ENCODE peak calls at places on chromosomes 13 and 19, in four cellular contexts. R is body of pancreas, V is substantia nigra, Z is heart right ventricle. J is an unnamed sample.
A peak's percentile ranks its signal among the peaks of the same experiment; 100 is the strongest.

GRCh38 chr19:34310494-34310981 is 54.5 kb upstream of the GPI start:
- DNase-seq in R (no peak), V (peak; percentile 10), Z (no peak), J (peak; percentile 38)

GRCh38 chr13:70668293-70668692 is 560.0 kb upstream of the KLHL1 start:
- DNase-seq in R (no peak), V (no peak), Z (no peak), J (no peak)

GRCh38 chr13:99206226-99206625 is 5.6 kb downstream of the UBAC2 start:
- DNase-seq in R (no peak), V (no peak), Z (no peak), J (no peak)

GRCh38 chr13:94247890-94248289 is 231.6 kb downstream of the DCT start:
- DNase-seq in R (no peak), V (no peak), Z (no peak), J (no peak)

GRCh38 chr19:35337081-35337983 is 8.3 kb downstream of the CD22 start:
- DNase-seq in R (no peak), V (no peak), Z (no peak), J (no peak)

GRCh38 chr19:5049561-5049960 is 80.6 kb downstream of the KDM4B start:
- DNase-seq in R (no peak), V (no peak), Z (no peak), J (no peak)

GRCh38 chr19:38173324-38174041 is 50.5 kb downstream of the DPF1 start:
- DNase-seq in R (peak; percentile 27), V (peak; percentile 87), Z (peak; percentile 79), J (no peak)

GRCh38 chr13:31982540-31982939 is 49.0 kb upstream of the FRY start:
- DNase-seq in R (peak; percentile 70), V (peak; percentile 24), Z (peak; percentile 60), J (peak; percentile 50)

GRCh38 chr13:79306650-79307049 is 99.4 kb downstream of the RBM26 start:
- DNase-seq in R (no peak), V (no peak), Z (no peak), J (no peak)

GRCh38 chr19:52691737-52692136 is 43.1 kb downstream of the ZNF611 start:
- DNase-seq in R (no peak), V (no peak), Z (no peak), J (no peak)

DNA sequence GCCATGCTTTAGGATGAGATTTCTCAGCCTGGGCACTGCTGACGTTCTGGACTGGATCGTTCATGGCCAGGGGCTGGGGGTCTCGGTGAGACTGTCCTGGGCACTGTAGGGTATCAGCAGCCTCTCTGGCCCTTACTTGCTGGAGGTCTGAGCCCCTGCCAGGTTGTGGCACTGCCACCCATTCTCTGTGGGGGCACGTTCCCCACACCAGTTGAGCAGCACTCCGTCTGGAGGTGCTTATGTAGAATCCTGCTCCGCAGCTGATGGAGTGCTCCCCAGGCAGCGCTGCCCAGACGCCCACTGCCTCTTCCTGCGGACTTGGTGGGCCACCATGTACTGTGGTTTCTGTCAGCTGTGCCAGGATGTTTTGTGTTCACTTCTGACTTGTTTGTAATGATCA is 41.2 kb upstream of the TEX29 start:
- DNase-seq in R (no peak), V (no peak), Z (no peak), J (no peak)
- H3K27ac ChIP-seq in R (no peak overlapping the region), V (no peak overlapping the region), Z (peak overlapping the region; percentile 72), J (no peak overlapping the region)

GRCh38 chr19:46723023-46723461 is 6.1 kb upstream of the PRKD2 start:
- DNase-seq in R (no peak), V (no peak), Z (no peak), J (no peak)
- H3K27ac ChIP-seq in R (no peak overlapping the region), V (no peak overlapping the region), Z (no peak overlapping the region), J (no peak overlapping the region)

GRCh38 chr13:52840066-52840465 is 8.4 kb downstream of the PCDH8 start:
- DNase-seq in R (no peak), V (no peak), Z (no peak), J (no peak)
- H3K27ac ChIP-seq in R (no peak overlapping the region), V (no peak overlapping the region), Z (no peak overlapping the region), J (no peak overlapping the region)

GRCh38 chr19:44737238-44738160 is 11.0 kb upstream of the BCL3 start:
- DNase-seq in R (peak; percentile 52), V (no peak), Z (no peak), J (no peak)

GRCh38 chr19:44735011-44735410 is 13.5 kb upstream of the BCL3 start:
- DNase-seq in R (no peak), V (no peak), Z (no peak), J (no peak)

GRCh38 chr19:44732235-44733014 is 16.1 kb upstream of the BCL3 start:
- DNase-seq in R (no peak), V (no peak), Z (no peak), J (no peak)

GRCh38 chr19:44731622-44732021 is 16.9 kb upstream of the BCL3 start:
- DNase-seq in R (no peak), V (no peak), Z (no peak), J (no peak)

DNA sequence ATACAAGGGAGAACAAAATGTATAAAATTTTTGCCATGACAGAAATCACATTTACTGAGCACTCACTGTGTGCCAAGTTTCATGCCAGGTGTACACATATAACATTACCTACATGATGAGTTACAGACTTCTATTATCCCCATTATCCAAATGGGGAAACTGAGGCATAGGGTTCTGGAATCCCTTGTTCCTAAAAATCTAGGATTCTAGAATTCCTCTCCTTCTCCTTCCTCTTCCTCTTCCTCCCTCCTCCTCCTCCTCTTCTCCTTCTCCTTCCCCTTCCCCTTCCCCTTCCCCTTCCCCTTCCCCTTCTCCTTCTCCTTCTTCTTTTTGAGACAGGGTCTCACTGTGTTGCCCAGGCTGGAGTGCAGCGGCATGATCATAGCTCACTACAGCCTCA is 14.2 kb upstream of the BCL3 start:
- DNase-seq in R (no peak), V (no peak), Z (no peak), J (no peak)
- H3K27ac ChIP-seq in R (no peak overlapping the region), V (no peak overlapping the region), Z (no peak overlapping the region), J (no peak overlapping the region)

DNA sequence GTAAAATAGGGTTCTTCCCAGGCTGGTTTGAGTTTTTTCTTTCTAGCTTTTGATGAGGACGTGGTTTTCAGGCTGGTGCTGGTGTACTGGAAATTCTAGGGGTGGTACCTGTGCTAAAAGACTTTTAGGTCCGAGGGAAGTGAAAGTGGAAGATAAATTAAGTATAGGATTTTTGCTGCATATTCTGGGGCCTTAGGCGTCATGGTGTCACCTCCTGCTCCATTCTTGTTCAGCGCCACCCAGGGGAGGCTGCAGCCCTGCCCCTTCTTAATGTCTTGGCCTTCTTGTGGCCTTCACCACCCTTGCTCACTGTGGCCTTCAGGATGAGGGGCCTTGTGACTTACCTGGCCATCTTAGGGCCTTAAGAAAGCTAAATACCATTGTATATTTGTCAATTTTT is 12.4 kb downstream of the ZNF552 start:
- DNase-seq in R (no peak), V (no peak), Z (no peak), J (no peak)
- H3K27ac ChIP-seq in R (no peak overlapping the region), V (no peak overlapping the region), Z (no peak overlapping the region), J (no peak overlapping the region)

GRCh38 chr19:41689993-41690800 is 2.1 kb upstream of the CEACAM7 start:
- DNase-seq in R (no peak), V (no peak), Z (no peak), J (no peak)

GRCh38 chr19:41688687-41689086 is 617 bp upstream of the CEACAM7 start:
- DNase-seq in R (no peak), V (no peak), Z (no peak), J (no peak)

GRCh38 chr19:41690801-41691065 is 2.7 kb upstream of the CEACAM7 start:
- DNase-seq in R (no peak), V (no peak), Z (no peak), J (no peak)

GRCh38 chr19:41687419-41687818 is 651 bp downstream of the CEACAM7 start:
- DNase-seq in R (no peak), V (no peak), Z (no peak), J (no peak)

GRCh38 chr19:41688098-41688497 is at the start of gene CEACAM7:
- DNase-seq in R (no peak), V (no peak), Z (no peak), J (no peak)
- H3K27ac ChIP-seq in R (peak within 1 kb of the TSS; percentile 52), V (no peak within 1 kb of the TSS), Z (no peak within 1 kb of the TSS), J (no peak within 1 kb of the TSS)

DNA sequence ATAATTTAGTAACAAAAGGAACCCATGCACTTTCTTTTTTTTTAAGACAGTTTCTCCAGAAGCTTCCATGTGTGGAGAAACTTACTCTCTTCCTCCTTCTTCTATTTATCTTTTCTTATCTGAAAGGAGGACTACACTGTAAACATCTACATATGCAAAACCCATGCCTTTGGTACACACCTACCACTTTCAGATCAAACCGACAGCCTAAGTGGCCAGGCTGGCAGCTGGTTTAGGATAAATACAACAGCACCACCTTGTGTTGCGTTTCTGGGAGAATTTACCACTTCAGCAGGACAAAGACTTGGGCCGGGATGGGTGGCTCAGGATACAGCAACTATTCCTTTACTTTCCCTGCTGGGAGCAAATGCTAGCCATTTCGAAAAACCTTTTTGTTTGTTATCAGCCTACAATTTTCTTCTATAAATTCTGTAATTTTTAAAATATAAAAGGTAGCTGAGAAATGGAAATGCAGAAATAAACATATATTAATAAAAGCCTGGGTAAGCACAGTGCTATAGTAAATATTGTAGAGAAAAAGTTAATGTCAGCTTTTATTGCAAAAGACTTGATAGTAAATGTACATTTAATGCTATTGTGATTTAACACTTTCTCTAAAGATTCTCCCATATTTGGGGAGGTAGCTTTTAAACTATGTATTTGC is 94.0 kb upstream of the RFC3 start:
- DNase-seq in R (peak; percentile 79), V (peak; percentile 71), Z (peak; percentile 86), J (peak; percentile 92)
- H3K27ac ChIP-seq in R (no peak overlapping the region), V (no peak overlapping the region), Z (no peak overlapping the region), J (peak overlapping the region; percentile 75)

DNA sequence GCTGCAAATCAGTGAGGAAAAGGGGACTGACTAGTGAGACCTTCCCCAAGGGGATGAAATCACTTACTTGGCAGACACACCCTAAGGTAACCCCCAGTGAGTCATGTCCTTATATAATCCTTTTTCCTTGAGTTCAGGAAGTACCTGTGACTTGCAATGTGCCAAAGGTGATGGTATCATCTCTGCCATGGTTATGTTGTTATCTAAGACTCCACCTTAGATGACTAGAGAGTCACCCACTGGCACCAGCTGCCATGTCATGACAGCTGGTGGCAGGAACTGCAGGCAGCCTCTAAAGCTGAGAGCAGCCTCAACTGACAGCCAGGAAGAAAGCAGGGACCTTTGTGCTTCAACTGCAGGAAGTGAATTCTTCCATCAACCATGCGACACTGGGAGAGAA is 12.5 kb downstream of the PBX4 start:
- DNase-seq in R (no peak), V (no peak), Z (no peak), J (no peak)
- H3K27ac ChIP-seq in R (no peak overlapping the region), V (no peak overlapping the region), Z (no peak overlapping the region), J (no peak overlapping the region)

DNA sequence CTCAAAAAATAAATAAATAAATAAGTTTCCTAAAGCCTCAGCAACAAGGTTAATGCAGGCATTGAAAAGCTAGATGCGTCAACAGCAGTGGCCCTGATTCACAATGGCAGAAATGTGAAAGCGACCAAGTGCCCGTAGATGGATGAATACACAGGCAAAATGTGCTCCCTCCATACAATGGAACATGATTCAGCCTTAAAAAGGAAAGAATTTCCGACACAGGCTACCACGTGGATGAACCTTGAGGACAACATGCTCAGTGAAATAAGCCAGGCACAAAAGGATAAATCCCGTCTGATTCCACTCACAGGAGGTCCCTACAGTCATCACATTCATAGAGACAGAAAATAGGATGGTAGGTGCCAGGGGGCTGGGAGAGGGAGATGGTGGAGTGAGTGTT is 31.7 kb downstream of the INSR start:
- DNase-seq in R (no peak), V (no peak), Z (no peak), J (no peak)
- H3K27ac ChIP-seq in R (no peak overlapping the region), V (peak overlapping the region; percentile 75), Z (no peak overlapping the region), J (peak overlapping the region; percentile 45)